ENCODE peak calls at places on chromosomes 4 and X, in seven cellular contexts. One of them, this sample, is unnamed.

GRCh38 chr4:177400030-177400429 is 42.2 kb downstream of the AGA start:
- DNase-seq in germinal center: no peak
- DNase-seq in NCI-H69: no peak
- DNase-seq in activated CD4-positive, alpha-beta T cell treated with anti-CD3 and anti-CD28 coated beads for 36 hours: no peak
- DNase-seq in stimulated activated CD4-positive, alpha-beta T cell treated with anti-CD3 and anti-CD28 coated beads, TNF-alpha, amount 100 ng/mL, for 1 hour: no peak
- DNase-seq in ELR: no peak
- DNase-seq in Calu3: no peak
- DNase-seq in this sample: no peak

GRCh38 chr4:155602351-155603140 is 64.1 kb upstream of the GUCY1A1 start:
- DNase-seq in germinal center: no peak
- DNase-seq in NCI-H69: no peak
- DNase-seq in activated CD4-positive, alpha-beta T cell treated with anti-CD3 and anti-CD28 coated beads for 36 hours: no peak
- DNase-seq in stimulated activated CD4-positive, alpha-beta T cell treated with anti-CD3 and anti-CD28 coated beads, TNF-alpha, amount 100 ng/mL, for 1 hour: no peak
- DNase-seq in ELR: no peak
- DNase-seq in Calu3: peak
- DNase-seq in this sample: no peak

GRCh38 chr4:166527500-166527899 is 654.5 kb downstream of the TLL1 start:
- DNase-seq in germinal center: no peak
- DNase-seq in NCI-H69: no peak
- DNase-seq in activated CD4-positive, alpha-beta T cell treated with anti-CD3 and anti-CD28 coated beads for 36 hours: no peak
- DNase-seq in stimulated activated CD4-positive, alpha-beta T cell treated with anti-CD3 and anti-CD28 coated beads, TNF-alpha, amount 100 ng/mL, for 1 hour: no peak
- DNase-seq in ELR: peak
- DNase-seq in Calu3: no peak
- DNase-seq in this sample: no peak

GRCh38 chrX:40844476-40844875 is 109.1 kb upstream of the MED14 start:
- DNase-seq in germinal center: no peak
- DNase-seq in NCI-H69: no peak
- DNase-seq in activated CD4-positive, alpha-beta T cell treated with anti-CD3 and anti-CD28 coated beads for 36 hours: no peak
- DNase-seq in stimulated activated CD4-positive, alpha-beta T cell treated with anti-CD3 and anti-CD28 coated beads, TNF-alpha, amount 100 ng/mL, for 1 hour: no peak
- DNase-seq in ELR: peak
- DNase-seq in Calu3: no peak
- DNase-seq in this sample: no peak

GRCh38 chr4:60648774-60649173 is 551.4 kb upstream of the ADGRL3 start:
- DNase-seq in germinal center: no peak
- DNase-seq in NCI-H69: no peak
- DNase-seq in activated CD4-positive, alpha-beta T cell treated with anti-CD3 and anti-CD28 coated beads for 36 hours: no peak
- DNase-seq in stimulated activated CD4-positive, alpha-beta T cell treated with anti-CD3 and anti-CD28 coated beads, TNF-alpha, amount 100 ng/mL, for 1 hour: no peak
- DNase-seq in ELR: no peak
- DNase-seq in Calu3: no peak
- DNase-seq in this sample: no peak

GRCh38 chr4:127000090-127000489 is 632.7 kb upstream of the INTU start:
- DNase-seq in germinal center: no peak
- DNase-seq in NCI-H69: no peak
- DNase-seq in activated CD4-positive, alpha-beta T cell treated with anti-CD3 and anti-CD28 coated beads for 36 hours: no peak
- DNase-seq in stimulated activated CD4-positive, alpha-beta T cell treated with anti-CD3 and anti-CD28 coated beads, TNF-alpha, amount 100 ng/mL, for 1 hour: no peak
- DNase-seq in ELR: no peak
- DNase-seq in Calu3: no peak
- DNase-seq in this sample: no peak

GRCh38 chrX:47184486-47184885 is 9.1 kb upstream of the UBA1 start:
- DNase-seq in germinal center: no peak
- DNase-seq in NCI-H69: no peak
- DNase-seq in activated CD4-positive, alpha-beta T cell treated with anti-CD3 and anti-CD28 coated beads for 36 hours: no peak
- DNase-seq in stimulated activated CD4-positive, alpha-beta T cell treated with anti-CD3 and anti-CD28 coated beads, TNF-alpha, amount 100 ng/mL, for 1 hour: no peak
- DNase-seq in ELR: no peak
- DNase-seq in Calu3: no peak
- DNase-seq in this sample: no peak

GRCh38 chr4:132646186-132646585 is 502.9 kb upstream of the PCDH10 start:
- DNase-seq in germinal center: no peak
- DNase-seq in NCI-H69: no peak
- DNase-seq in activated CD4-positive, alpha-beta T cell treated with anti-CD3 and anti-CD28 coated beads for 36 hours: no peak
- DNase-seq in stimulated activated CD4-positive, alpha-beta T cell treated with anti-CD3 and anti-CD28 coated beads, TNF-alpha, amount 100 ng/mL, for 1 hour: no peak
- DNase-seq in ELR: peak
- DNase-seq in Calu3: no peak
- DNase-seq in this sample: no peak

GRCh38 chr4:98232202-98232601 is 29.0 kb upstream of the RAP1GDS1 start:
- DNase-seq in germinal center: no peak
- DNase-seq in NCI-H69: peak
- DNase-seq in activated CD4-positive, alpha-beta T cell treated with anti-CD3 and anti-CD28 coated beads for 36 hours: no peak
- DNase-seq in stimulated activated CD4-positive, alpha-beta T cell treated with anti-CD3 and anti-CD28 coated beads, TNF-alpha, amount 100 ng/mL, for 1 hour: no peak
- DNase-seq in ELR: peak
- DNase-seq in Calu3: no peak
- DNase-seq in this sample: no peak

GRCh38 chrX:2457289-2458133 is 43.3 kb downstream of the DHRSX start:
- DNase-seq in germinal center: no peak
- DNase-seq in NCI-H69: no peak
- DNase-seq in activated CD4-positive, alpha-beta T cell treated with anti-CD3 and anti-CD28 coated beads for 36 hours: no peak
- DNase-seq in stimulated activated CD4-positive, alpha-beta T cell treated with anti-CD3 and anti-CD28 coated beads, TNF-alpha, amount 100 ng/mL, for 1 hour: no peak
- DNase-seq in ELR: no peak
- DNase-seq in Calu3: no peak
- DNase-seq in this sample: no peak

GRCh38 chr4:135718019-135718418 is 1516.4 kb upstream of the PABPC4L start:
- DNase-seq in germinal center: no peak
- DNase-seq in NCI-H69: peak
- DNase-seq in activated CD4-positive, alpha-beta T cell treated with anti-CD3 and anti-CD28 coated beads for 36 hours: no peak
- DNase-seq in stimulated activated CD4-positive, alpha-beta T cell treated with anti-CD3 and anti-CD28 coated beads, TNF-alpha, amount 100 ng/mL, for 1 hour: no peak
- DNase-seq in ELR: peak
- DNase-seq in Calu3: no peak
- DNase-seq in this sample: no peak

GRCh38 chrX:68693481-68694410 is 46.3 kb downstream of the STARD8 start:
- DNase-seq in germinal center: peak
- DNase-seq in NCI-H69: peak
- DNase-seq in activated CD4-positive, alpha-beta T cell treated with anti-CD3 and anti-CD28 coated beads for 36 hours: peak
- DNase-seq in stimulated activated CD4-positive, alpha-beta T cell treated with anti-CD3 and anti-CD28 coated beads, TNF-alpha, amount 100 ng/mL, for 1 hour: no peak
- DNase-seq in ELR: peak
- DNase-seq in Calu3: peak
- DNase-seq in this sample: peak

GRCh38 chr4:1240721-1241465 is 8.0 kb downstream of the CTBP1 start:
- DNase-seq in germinal center: no peak
- DNase-seq in NCI-H69: no peak
- DNase-seq in activated CD4-positive, alpha-beta T cell treated with anti-CD3 and anti-CD28 coated beads for 36 hours: no peak
- DNase-seq in stimulated activated CD4-positive, alpha-beta T cell treated with anti-CD3 and anti-CD28 coated beads, TNF-alpha, amount 100 ng/mL, for 1 hour: no peak
- DNase-seq in ELR: no peak
- DNase-seq in Calu3: no peak
- DNase-seq in this sample: no peak

GRCh38 chrX:106278951-106279350 is 110.8 kb downstream of the PWWP3B start:
- DNase-seq in germinal center: no peak
- DNase-seq in NCI-H69: no peak
- DNase-seq in activated CD4-positive, alpha-beta T cell treated with anti-CD3 and anti-CD28 coated beads for 36 hours: no peak
- DNase-seq in stimulated activated CD4-positive, alpha-beta T cell treated with anti-CD3 and anti-CD28 coated beads, TNF-alpha, amount 100 ng/mL, for 1 hour: no peak
- DNase-seq in ELR: no peak
- DNase-seq in Calu3: no peak
- DNase-seq in this sample: no peak

GRCh38 chr4:8583655-8584025 is 3.4 kb downstream of the GPR78 start:
- DNase-seq in germinal center: no peak
- DNase-seq in NCI-H69: no peak
- DNase-seq in activated CD4-positive, alpha-beta T cell treated with anti-CD3 and anti-CD28 coated beads for 36 hours: no peak
- DNase-seq in stimulated activated CD4-positive, alpha-beta T cell treated with anti-CD3 and anti-CD28 coated beads, TNF-alpha, amount 100 ng/mL, for 1 hour: no peak
- DNase-seq in ELR: no peak
- DNase-seq in Calu3: no peak
- DNase-seq in this sample: no peak

GRCh38 chrX:153728951-153729631 is 4.4 kb downstream of the ABCD1 start:
- DNase-seq in germinal center: no peak
- DNase-seq in NCI-H69: no peak
- DNase-seq in activated CD4-positive, alpha-beta T cell treated with anti-CD3 and anti-CD28 coated beads for 36 hours: no peak
- DNase-seq in stimulated activated CD4-positive, alpha-beta T cell treated with anti-CD3 and anti-CD28 coated beads, TNF-alpha, amount 100 ng/mL, for 1 hour: no peak
- DNase-seq in ELR: no peak
- DNase-seq in Calu3: no peak
- DNase-seq in this sample: no peak

GRCh38 chr4:100290585-100290984 is 100.3 kb upstream of the DDIT4L start:
- DNase-seq in germinal center: no peak
- DNase-seq in NCI-H69: no peak
- DNase-seq in activated CD4-positive, alpha-beta T cell treated with anti-CD3 and anti-CD28 coated beads for 36 hours: no peak
- DNase-seq in stimulated activated CD4-positive, alpha-beta T cell treated with anti-CD3 and anti-CD28 coated beads, TNF-alpha, amount 100 ng/mL, for 1 hour: no peak
- DNase-seq in ELR: peak
- DNase-seq in Calu3: no peak
- DNase-seq in this sample: no peak

GRCh38 chr4:55851885-55852284 is 1.6 kb upstream of the EXOC1 start:
- DNase-seq in germinal center: no peak
- DNase-seq in NCI-H69: no peak
- DNase-seq in activated CD4-positive, alpha-beta T cell treated with anti-CD3 and anti-CD28 coated beads for 36 hours: peak
- DNase-seq in stimulated activated CD4-positive, alpha-beta T cell treated with anti-CD3 and anti-CD28 coated beads, TNF-alpha, amount 100 ng/mL, for 1 hour: no peak
- DNase-seq in ELR: no peak
- DNase-seq in Calu3: peak
- DNase-seq in this sample: no peak

GRCh38 chrX:70009049-70009448 is 40.7 kb downstream of the AWAT2 start:
- DNase-seq in germinal center: no peak
- DNase-seq in NCI-H69: no peak
- DNase-seq in activated CD4-positive, alpha-beta T cell treated with anti-CD3 and anti-CD28 coated beads for 36 hours: no peak
- DNase-seq in stimulated activated CD4-positive, alpha-beta T cell treated with anti-CD3 and anti-CD28 coated beads, TNF-alpha, amount 100 ng/mL, for 1 hour: no peak
- DNase-seq in ELR: no peak
- DNase-seq in Calu3: no peak
- DNase-seq in this sample: no peak

GRCh38 chr4:90345549-90345948 is 218.4 kb downstream of the CCSER1 start:
- DNase-seq in germinal center: no peak
- DNase-seq in NCI-H69: no peak
- DNase-seq in activated CD4-positive, alpha-beta T cell treated with anti-CD3 and anti-CD28 coated beads for 36 hours: no peak
- DNase-seq in stimulated activated CD4-positive, alpha-beta T cell treated with anti-CD3 and anti-CD28 coated beads, TNF-alpha, amount 100 ng/mL, for 1 hour: no peak
- DNase-seq in ELR: no peak
- DNase-seq in Calu3: no peak
- DNase-seq in this sample: no peak

GRCh38 chr4:72677265-72677664 is 108.2 kb upstream of the ADAMTS3 start:
- DNase-seq in germinal center: no peak
- DNase-seq in NCI-H69: no peak
- DNase-seq in activated CD4-positive, alpha-beta T cell treated with anti-CD3 and anti-CD28 coated beads for 36 hours: no peak
- DNase-seq in stimulated activated CD4-positive, alpha-beta T cell treated with anti-CD3 and anti-CD28 coated beads, TNF-alpha, amount 100 ng/mL, for 1 hour: no peak
- DNase-seq in ELR: no peak
- DNase-seq in Calu3: no peak
- DNase-seq in this sample: no peak

GRCh38 chrX:71214604-71215334 is 8.3 kb upstream of the GJB1 start:
- DNase-seq in germinal center: no peak
- DNase-seq in NCI-H69: peak
- DNase-seq in activated CD4-positive, alpha-beta T cell treated with anti-CD3 and anti-CD28 coated beads for 36 hours: no peak
- DNase-seq in stimulated activated CD4-positive, alpha-beta T cell treated with anti-CD3 and anti-CD28 coated beads, TNF-alpha, amount 100 ng/mL, for 1 hour: no peak
- DNase-seq in ELR: no peak
- DNase-seq in Calu3: peak
- DNase-seq in this sample: no peak

GRCh38 chrX:346034-346813 is 27.6 kb upstream of the GTPBP6 start:
- DNase-seq in germinal center: no peak
- DNase-seq in NCI-H69: no peak
- DNase-seq in activated CD4-positive, alpha-beta T cell treated with anti-CD3 and anti-CD28 coated beads for 36 hours: no peak
- DNase-seq in stimulated activated CD4-positive, alpha-beta T cell treated with anti-CD3 and anti-CD28 coated beads, TNF-alpha, amount 100 ng/mL, for 1 hour: no peak
- DNase-seq in ELR: no peak
- DNase-seq in Calu3: no peak
- DNase-seq in this sample: no peak

GRCh38 chr4:24984602-24985532 is 45.9 kb downstream of the LGI2 start:
- DNase-seq in germinal center: no peak
- DNase-seq in NCI-H69: no peak
- DNase-seq in activated CD4-positive, alpha-beta T cell treated with anti-CD3 and anti-CD28 coated beads for 36 hours: no peak
- DNase-seq in stimulated activated CD4-positive, alpha-beta T cell treated with anti-CD3 and anti-CD28 coated beads, TNF-alpha, amount 100 ng/mL, for 1 hour: no peak
- DNase-seq in ELR: no peak
- DNase-seq in Calu3: no peak
- DNase-seq in this sample: no peak

GRCh38 chrX:110045988-110046387 is 43.1 kb downstream of the TMEM164 start:
- DNase-seq in germinal center: no peak
- DNase-seq in NCI-H69: peak
- DNase-seq in activated CD4-positive, alpha-beta T cell treated with anti-CD3 and anti-CD28 coated beads for 36 hours: no peak
- DNase-seq in stimulated activated CD4-positive, alpha-beta T cell treated with anti-CD3 and anti-CD28 coated beads, TNF-alpha, amount 100 ng/mL, for 1 hour: no peak
- DNase-seq in ELR: peak
- DNase-seq in Calu3: no peak
- DNase-seq in this sample: no peak

GRCh38 chr4:147590249-147590920 is 26.8 kb upstream of the TMEM184C start:
- DNase-seq in germinal center: peak
- DNase-seq in NCI-H69: peak
- DNase-seq in activated CD4-positive, alpha-beta T cell treated with anti-CD3 and anti-CD28 coated beads for 36 hours: peak
- DNase-seq in stimulated activated CD4-positive, alpha-beta T cell treated with anti-CD3 and anti-CD28 coated beads, TNF-alpha, amount 100 ng/mL, for 1 hour: no peak
- DNase-seq in ELR: peak
- DNase-seq in Calu3: peak
- DNase-seq in this sample: peak

GRCh38 chrX:107935200-107935599 is 47.0 kb downstream of the TEX13B start:
- DNase-seq in germinal center: no peak
- DNase-seq in NCI-H69: peak
- DNase-seq in activated CD4-positive, alpha-beta T cell treated with anti-CD3 and anti-CD28 coated beads for 36 hours: no peak
- DNase-seq in stimulated activated CD4-positive, alpha-beta T cell treated with anti-CD3 and anti-CD28 coated beads, TNF-alpha, amount 100 ng/mL, for 1 hour: no peak
- DNase-seq in ELR: peak
- DNase-seq in Calu3: peak
- DNase-seq in this sample: no peak

GRCh38 chrX:133046601-133047000 is 50.3 kb downstream of the USP26 start:
- DNase-seq in germinal center: no peak
- DNase-seq in NCI-H69: no peak
- DNase-seq in activated CD4-positive, alpha-beta T cell treated with anti-CD3 and anti-CD28 coated beads for 36 hours: no peak
- DNase-seq in stimulated activated CD4-positive, alpha-beta T cell treated with anti-CD3 and anti-CD28 coated beads, TNF-alpha, amount 100 ng/mL, for 1 hour: no peak
- DNase-seq in ELR: no peak
- DNase-seq in Calu3: no peak
- DNase-seq in this sample: no peak

GRCh38 chrX:15834827-15835595 is 19.6 kb downstream of the AP1S2 start:
- DNase-seq in germinal center: no peak
- DNase-seq in NCI-H69: no peak
- DNase-seq in activated CD4-positive, alpha-beta T cell treated with anti-CD3 and anti-CD28 coated beads for 36 hours: no peak
- DNase-seq in stimulated activated CD4-positive, alpha-beta T cell treated with anti-CD3 and anti-CD28 coated beads, TNF-alpha, amount 100 ng/mL, for 1 hour: no peak
- DNase-seq in ELR: no peak
- DNase-seq in Calu3: no peak
- DNase-seq in this sample: no peak

GRCh38 chrX:67523932-67524331 is 19.9 kb upstream of the AR start:
- DNase-seq in germinal center: no peak
- DNase-seq in NCI-H69: no peak
- DNase-seq in activated CD4-positive, alpha-beta T cell treated with anti-CD3 and anti-CD28 coated beads for 36 hours: no peak
- DNase-seq in stimulated activated CD4-positive, alpha-beta T cell treated with anti-CD3 and anti-CD28 coated beads, TNF-alpha, amount 100 ng/mL, for 1 hour: no peak
- DNase-seq in ELR: no peak
- DNase-seq in Calu3: no peak
- DNase-seq in this sample: no peak

This sample was measured in NCI-H1105.